ENCODE peak calls at places on chromosomes 2 and 18, in six cellular contexts. V, U, Z, G, O and D are unnamed samples.

GRCh38 chr18:43961713-43962112 is 684.4 kb upstream of the SYT4 start:
- DNase-seq in V (no peak), U (no peak), Z (no peak), G (no peak), O (no peak), D (no peak)

GRCh38 chr18:48657446-48658120 is 118.8 kb downstream of the CTIF start:
- DNase-seq in V (no peak), U (peak; percentile 85), Z (no peak), G (no peak), O (peak; percentile 59), D (no peak)

GRCh38 chr18:23207191-23207955 is 72.1 kb downstream of the CABLES1 start:
- DNase-seq in V (no peak), U (no peak), Z (no peak), G (no peak), O (no peak), D (no peak)

GRCh38 chr2:203080447-203080846 is 65.8 kb downstream of the NBEAL1 start:
- DNase-seq in V (no peak), U (no peak), Z (no peak), G (no peak), O (no peak), D (no peak)

GRCh38 chr18:2916184-2916583 is 69.4 kb downstream of the EMILIN2 start:
- DNase-seq in V (no peak), U (no peak), Z (no peak), G (no peak), O (peak; percentile 39), D (no peak)

GRCh38 chr18:10213526-10213925 is 240.9 kb upstream of the APCDD1 start:
- DNase-seq in V (no peak), U (peak; percentile 36), Z (peak; percentile 76), G (peak; percentile 77), O (peak; percentile 54), D (no peak)

GRCh38 chr18:8242306-8242705 is 366.9 kb upstream of the RAB12 start:
- DNase-seq in V (no peak), U (no peak), Z (no peak), G (no peak), O (no peak), D (no peak)

GRCh38 chr2:138716183-138716582 is 64.0 kb downstream of the NXPH2 start:
- DNase-seq in V (no peak), U (no peak), Z (no peak), G (no peak), O (no peak), D (no peak)

GRCh38 chr18:54173980-54174611 is 50.4 kb downstream of the MBD2 start:
- DNase-seq in V (no peak), U (peak; percentile 66), Z (no peak), G (no peak), O (no peak), D (no peak)

GRCh38 chr18:13500891-13501887 is 225.2 kb downstream of the FAM210A start:
- DNase-seq in V (no peak), U (peak; percentile 61), Z (peak; percentile 84), G (peak; percentile 62), O (peak; percentile 30), D (no peak)

GRCh38 chr2:198371329-198371728 is 566.9 kb downstream of the PLCL1 start:
- DNase-seq in V (no peak), U (no peak), Z (no peak), G (no peak), O (no peak), D (no peak)

GRCh38 chr2:79729532-79729931 is 216.7 kb downstream of the CTNNA2 start:
- DNase-seq in V (no peak), U (no peak), Z (no peak), G (no peak), O (no peak), D (no peak)

GRCh38 chr2:213246665-213247281 is 37.5 kb upstream of the SPAG16 start:
- DNase-seq in V (no peak), U (peak; percentile 24), Z (peak; percentile 31), G (peak; percentile 73), O (peak; percentile 54), D (no peak)

GRCh38 chr18:79617521-79618500 is 61.8 kb upstream of the CTDP1 start:
- DNase-seq in V (no peak), U (no peak), Z (no peak), G (no peak), O (no peak), D (no peak)

GRCh38 chr2:85811173-85811849 is 57.5 kb downstream of the ATOH8 start:
- DNase-seq in V (no peak), U (no peak), Z (no peak), G (peak; percentile 67), O (peak; percentile 85), D (no peak)

GRCh38 chr18:47150824-47151366 is 595 bp upstream of the HDHD2 start:
- DNase-seq in V (no peak), U (no peak), Z (peak; percentile 56), G (no peak), O (no peak), D (no peak)

GRCh38 chr2:60385648-60386047 is 167.8 kb downstream of the BCL11A start:
- DNase-seq in V (no peak), U (no peak), Z (no peak), G (peak; percentile 17), O (peak; percentile 91), D (no peak)

GRCh38 chr2:74374509-74375205 is 5.5 kb downstream of the DCTN1 start:
- DNase-seq in V (peak; percentile 32), U (peak; percentile 97), Z (no peak), G (peak; percentile 78), O (peak; percentile 79), D (no peak)

GRCh38 chr2:47345584-47345913 is 57.4 kb upstream of the MSH2 start:
- DNase-seq in V (no peak), U (no peak), Z (no peak), G (no peak), O (no peak), D (no peak)

GRCh38 chr2:151833984-151834383 is 5.8 kb upstream of the ARL5A start:
- DNase-seq in V (no peak), U (no peak), Z (no peak), G (no peak), O (no peak), D (no peak)

GRCh38 chr18:74013955-74014354 is 133.7 kb downstream of the FBXO15 start:
- DNase-seq in V (no peak), U (peak; percentile 9), Z (no peak), G (peak; percentile 88), O (peak; percentile 67), D (no peak)

GRCh38 chr2:62774555-62775366 is 69.2 kb downstream of the EHBP1 start:
- DNase-seq in V (no peak), U (no peak), Z (peak; percentile 55), G (peak; percentile 62), O (peak; percentile 67), D (no peak)

GRCh38 chr2:65666156-65666725 is 233.8 kb upstream of the SPRED2 start:
- DNase-seq in V (no peak), U (no peak), Z (no peak), G (peak; percentile 48), O (peak; percentile 85), D (peak; percentile 44)

GRCh38 chr2:42369551-42370229 is 8.7 kb upstream of the COX7A2L start:
- DNase-seq in V (no peak), U (no peak), Z (peak; percentile 32), G (no peak), O (no peak), D (no peak)

GRCh38 chr2:239781461-239781860 is 243.7 kb downstream of the NDUFA10 start:
- DNase-seq in V (no peak), U (no peak), Z (no peak), G (no peak), O (no peak), D (no peak)

GRCh38 chr18:41695441-41695840 is 259.6 kb upstream of the PIK3C3 start:
- DNase-seq in V (no peak), U (no peak), Z (no peak), G (no peak), O (no peak), D (no peak)

GRCh38 chr18:32730068-32730467 is 42.8 kb downstream of the KLHL14 start:
- DNase-seq in V (no peak), U (no peak), Z (no peak), G (no peak), O (no peak), D (no peak)

GRCh38 chr2:102753563-102754159 is 8.2 kb upstream of the TMEM182 start:
- DNase-seq in V (no peak), U (peak; percentile 9), Z (peak; percentile 51), G (peak; percentile 72), O (peak; percentile 54), D (no peak)

GRCh38 chr2:166384774-166385173 is 9.0 kb upstream of the SCN9A start:
- DNase-seq in V (no peak), U (peak; percentile 4), Z (peak; percentile 26), G (peak; percentile 53), O (peak; percentile 47), D (no peak)

GRCh38 chr2:112138143-112139032 is at the start of gene FBLN7:
- DNase-seq in V (no peak), U (no peak), Z (peak; percentile 47), G (peak; percentile 29), O (peak; percentile 41), D (no peak)